ENCODE peak calls at places on chromosomes 2 and 18, in eight cellular contexts. O is NCI-H1105 treated with DMSO at 0.1 percent for 48 hours, P is HAP-1, T is HEK293T, R is substantia nigra, Q is GM12865, D is activated B cell treated with CpG ODN at 0.5 μM for 24 hours, N is NCI-H69. M is an unnamed sample.

GRCh38 chr18:21735452-21736015 is 5.1 kb upstream of the MIB1 start:
- DNase-seq in O (no peak), P (no peak), T (no peak), R (no peak), Q (no peak), D (no peak), N (peak), M (no peak)

GRCh38 chr2:204051476-204051875 is 114.9 kb downstream of the ICOS start:
- DNase-seq in O (no peak), P (peak), T (peak), R (no peak), Q (no peak), D (no peak), N (peak), M (peak)

GRCh38 chr2:49770919-49771318 is 616.6 kb upstream of the FSHR start:
- DNase-seq in O (no peak), P (peak), T (peak), R (peak), Q (peak), D (no peak), N (peak), M (peak)

GRCh38 chr2:52613064-52613463 is 1154.5 kb upstream of the CHAC2 start:
- DNase-seq in O (no peak), P (no peak), T (no peak), R (no peak), Q (no peak), D (no peak), N (peak), M (peak)

GRCh38 chr2:100252811-100253698 is 69.2 kb downstream of the LONRF2 start:
- DNase-seq in O (no peak), P (no peak), T (no peak), R (no peak), Q (no peak), D (peak), N (peak), M (no peak)

GRCh38 chr2:45128580-45128997 is 119.3 kb upstream of the SIX2 start:
- DNase-seq in O (no peak), P (no peak), T (no peak), R (no peak), Q (no peak), D (no peak), N (peak), M (no peak)

GRCh38 chr2:152038451-152038958 is 60.3 kb downstream of the CACNB4 start:
- DNase-seq in O (peak), P (no peak), T (no peak), R (no peak), Q (no peak), D (no peak), N (peak), M (no peak)

GRCh38 chr18:5142859-5143258 is 54.2 kb downstream of the AKAIN1 start:
- DNase-seq in O (no peak), P (no peak), T (no peak), R (no peak), Q (no peak), D (no peak), N (peak), M (no peak)

GRCh38 chr2:33126973-33127372 is 180.2 kb downstream of the LTBP1 start:
- DNase-seq in O (no peak), P (no peak), T (no peak), R (no peak), Q (no peak), D (no peak), N (no peak), M (no peak)

GRCh38 chr2:10278029-10278762 is 24.5 kb upstream of the HPCAL1 start:
- DNase-seq in O (no peak), P (no peak), T (no peak), R (peak), Q (peak), D (no peak), N (no peak), M (no peak)

GRCh38 chr2:135741395-135742306 is at the start of gene UBXN4:
- DNase-seq in O (peak), P (peak), T (peak), R (peak), Q (peak), D (peak), N (peak), M (peak)

GRCh38 chr2:241191101-241191500 is 2.6 kb downstream of the ANO7 start:
- DNase-seq in O (no peak), P (no peak), T (no peak), R (no peak), Q (no peak), D (no peak), N (peak), M (no peak)

GRCh38 chr2:11121099-11121822 is 34.0 kb upstream of the SLC66A3 start:
- DNase-seq in O (no peak), P (no peak), T (no peak), R (no peak), Q (no peak), D (no peak), N (no peak), M (no peak)

GRCh38 chr2:109347626-109348025 is 218.6 kb downstream of the SH3RF3 start:
- DNase-seq in O (no peak), P (no peak), T (no peak), R (no peak), Q (no peak), D (no peak), N (no peak), M (no peak)

GRCh38 chr2:84078466-84078865 is 380.6 kb downstream of the SUCLG1 start:
- DNase-seq in O (no peak), P (no peak), T (no peak), R (no peak), Q (no peak), D (no peak), N (no peak), M (no peak)

GRCh38 chr2:237222178-237222577 is 136.5 kb downstream of the COPS8 start:
- DNase-seq in O (no peak), P (no peak), T (no peak), R (no peak), Q (no peak), D (no peak), N (no peak), M (no peak)

GRCh38 chr2:44777542-44777941 is 164.0 kb upstream of the SIX3 start:
- DNase-seq in O (peak), P (peak), T (peak), R (no peak), Q (peak), D (no peak), N (peak), M (no peak)

GRCh38 chr18:46632401-46633089 is 24.5 kb downstream of the LOXHD1 start:
- DNase-seq in O (no peak), P (no peak), T (no peak), R (no peak), Q (no peak), D (no peak), N (no peak), M (no peak)

GRCh38 chr2:113282747-113283533 is 4.2 kb upstream of the PAX8 start:
- DNase-seq in O (no peak), P (peak), T (peak), R (peak), Q (no peak), D (no peak), N (peak), M (no peak)

GRCh38 chr2:104286806-104287205 is 567.1 kb upstream of the POU3F3 start:
- DNase-seq in O (no peak), P (no peak), T (peak), R (no peak), Q (no peak), D (no peak), N (no peak), M (peak)

GRCh38 chr2:6780765-6781274 is 84.9 kb downstream of the CMPK2 start:
- DNase-seq in O (peak), P (no peak), T (no peak), R (peak), Q (peak), D (no peak), N (peak), M (no peak)

GRCh38 chr2:159706385-159706980 is 5.8 kb upstream of the MARCHF7 start:
- DNase-seq in O (no peak), P (no peak), T (no peak), R (no peak), Q (no peak), D (no peak), N (no peak), M (no peak)

GRCh38 chr2:41414486-41415230 is 633.2 kb upstream of the PKDCC start:
- DNase-seq in O (peak), P (peak), T (peak), R (no peak), Q (peak), D (no peak), N (peak), M (peak)

GRCh38 chr2:187962538-187962937 is 329.1 kb upstream of the GULP1 start:
- DNase-seq in O (no peak), P (no peak), T (no peak), R (no peak), Q (no peak), D (no peak), N (no peak), M (no peak)

GRCh38 chr2:211133766-211134165 is 577.4 kb downstream of the CPS1 start:
- DNase-seq in O (no peak), P (no peak), T (no peak), R (no peak), Q (no peak), D (no peak), N (peak), M (no peak)

GRCh38 chr18:58449366-58449935 is 179.4 kb downstream of the ALPK2 start:
- DNase-seq in O (no peak), P (no peak), T (no peak), R (no peak), Q (no peak), D (no peak), N (no peak), M (no peak)

GRCh38 chr18:48780151-48781001 is 170.4 kb downstream of the SMAD7 start:
- DNase-seq in O (no peak), P (no peak), T (no peak), R (no peak), Q (no peak), D (no peak), N (peak), M (no peak)

GRCh38 chr2:216292886-216293291 is 79.4 kb downstream of the MARCHF4 start:
- DNase-seq in O (no peak), P (no peak), T (no peak), R (no peak), Q (no peak), D (no peak), N (no peak), M (no peak)

GRCh38 chr2:200905618-200906296 is 16.6 kb downstream of the NIF3L1 start:
- DNase-seq in O (peak), P (peak), T (peak), R (peak), Q (peak), D (no peak), N (peak), M (peak)

GRCh38 chr2:238379096-238379810 is 47.5 kb upstream of the ASB1 start:
- DNase-seq in O (no peak), P (no peak), T (no peak), R (no peak), Q (peak), D (no peak), N (peak), M (no peak)

M was measured in iPS DF 6.9.